ENCODE peak calls at places on chromosomes 2 and 18, in four cellular contexts. S is K562, P is HepG2, O is GM12878. D is an unnamed sample.

GRCh38 chr2:33333433-33333832 is 143.0 kb upstream of the RASGRP3 start:
- DNase-seq in S (no peak), P (no peak), O (no peak), D (no peak)

GRCh38 chr2:16581241-16581640 is 84.4 kb downstream of the CYRIA start:
- DNase-seq in S (no peak), P (no peak), O (no peak), D (no peak)

GRCh38 chr2:30403592-30404353 is 43.3 kb upstream of the LCLAT1 start:
- DNase-seq in S (no peak), P (no peak), O (no peak), D (no peak)

GRCh38 chr18:79756143-79756500 is 41.6 kb upstream of the KCNG2 start:
- DNase-seq in S (no peak), P (no peak), O (no peak), D (no peak)

GRCh38 chr18:80033181-80034067 is 810 bp upstream of the RBFA start:
- DNase-seq in S (peak), P (no peak), O (no peak), D (no peak)

GRCh38 chr2:226247289-226248275 is 552.0 kb downstream of the IRS1 start:
- DNase-seq in S (no peak), P (no peak), O (no peak), D (no peak)

GRCh38 chr2:133271105-133271504 is 297.2 kb downstream of the NCKAP5 start:
- DNase-seq in S (no peak), P (no peak), O (no peak), D (no peak)

GRCh38 chr2:182359027-182360011 is 67.5 kb downstream of the PDE1A start:
- DNase-seq in S (no peak), P (no peak), O (no peak), D (no peak)

GRCh38 chr2:216517447-216517846 is 18.8 kb downstream of the RPL37A start:
- DNase-seq in S (no peak), P (no peak), O (no peak), D (no peak)

GRCh38 chr18:13879492-13879891 is 35.8 kb downstream of the MC2R start:
- DNase-seq in S (no peak), P (no peak), O (no peak), D (no peak)

GRCh38 chr18:80252136-80252535 is 4.8 kb upstream of the PARD6G start:
- DNase-seq in S (no peak), P (no peak), O (no peak), D (no peak)

GRCh38 chr2:10331033-10331701 is 28.5 kb downstream of the HPCAL1 start:
- DNase-seq in S (peak), P (no peak), O (peak), D (no peak)

GRCh38 chr2:230968921-230969672 is 26.8 kb upstream of the SPATA3 start:
- DNase-seq in S (no peak), P (peak), O (no peak), D (no peak)

GRCh38 chr2:181231886-181232644 is 225.1 kb upstream of the ITGA4 start:
- DNase-seq in S (no peak), P (no peak), O (no peak), D (no peak)

GRCh38 chr2:240816584-240817495 is 3.2 kb downstream of the KIF1A start:
- DNase-seq in S (no peak), P (no peak), O (no peak), D (no peak)

GRCh38 chr2:154013514-154013913 is 141.8 kb downstream of the GALNT13 start:
- DNase-seq in S (no peak), P (no peak), O (no peak), D (no peak)

GRCh38 chr2:237315170-237315880 is 98.6 kb downstream of the COL6A3 start:
- DNase-seq in S (no peak), P (peak), O (no peak), D (peak)

GRCh38 chr2:168658706-168659105 is 143.7 kb upstream of the NOSTRIN start:
- DNase-seq in S (no peak), P (no peak), O (no peak), D (no peak)

GRCh38 chr2:30226144-30227032 is 4.9 kb upstream of the LBH start:
- DNase-seq in S (no peak), P (no peak), O (peak), D (no peak)

GRCh38 chr2:65349863-65350262 is 82.5 kb downstream of the SPRED2 start:
- DNase-seq in S (peak), P (peak), O (no peak), D (peak)

GRCh38 chr2:217954971-217955740 is 47.6 kb downstream of the TNS1 start:
- DNase-seq in S (no peak), P (no peak), O (no peak), D (no peak)

GRCh38 chr2:170218931-170219330 is 41.0 kb downstream of the MYO3B start:
- DNase-seq in S (no peak), P (no peak), O (no peak), D (no peak)

GRCh38 chr2:18473241-18473841 is 87.1 kb downstream of the RDH14 start:
- DNase-seq in S (no peak), P (no peak), O (no peak), D (no peak)

GRCh38 chr2:20446917-20447436 is at the start of gene RHOB:
- DNase-seq in S (peak), P (peak), O (peak), D (peak)

GRCh38 chr2:158724803-158725271 is 70.3 kb upstream of the DAPL1 start:
- DNase-seq in S (no peak), P (no peak), O (no peak), D (no peak)

GRCh38 chr2:105118960-105119359 is 81.1 kb downstream of the MRPS9 start:
- DNase-seq in S (no peak), P (no peak), O (no peak), D (no peak)

GRCh38 chr2:17520761-17521160 is 2.5 kb upstream of the RAD51AP2 start:
- DNase-seq in S (no peak), P (no peak), O (no peak), D (no peak)

GRCh38 chr2:164737612-164738081 is 104.0 kb downstream of the COBLL1 start:
- DNase-seq in S (peak), P (peak), O (no peak), D (peak)

GRCh38 chr18:59085797-59086196 is 53.9 kb upstream of the SEC11C start:
- DNase-seq in S (no peak), P (no peak), O (no peak), D (no peak)

GRCh38 chr2:220473611-220474010 is 846.2 kb downstream of the SLC4A3 start:
- DNase-seq in S (no peak), P (no peak), O (no peak), D (no peak)

GRCh38 chr2:15927546-15928218 is 12.7 kb upstream of the MYCN start:
- DNase-seq in S (no peak), P (no peak), O (no peak), D (no peak)

GRCh38 chr2:113711857-113712256 is 44.6 kb downstream of the SLC35F5 start:
- DNase-seq in S (no peak), P (no peak), O (no peak), D (no peak)
- TF ChIP-seq REST in S (no peak), P (no peak), O (no peak), D (no peak)

GRCh38 chr2:12778811-12779574 is 62.3 kb downstream of the TRIB2 start:
- DNase-seq in S (no peak), P (no peak), O (no peak), D (no peak)
- H3K9ac ChIP-seq in S (no peak), P (no peak), O (no peak), D (no peak)

GRCh38 chr2:74414475-74414874 is 6.9 kb downstream of the C2orf81 start:
- DNase-seq in S (no peak), P (no peak), O (no peak), D (no peak)

GRCh38 chr2:74415762-74416395 is 5.5 kb downstream of the C2orf81 start:
- DNase-seq in S (no peak), P (no peak), O (no peak), D (peak)

GRCh38 chr2:74416721-74417120 is 4.7 kb downstream of the C2orf81 start:
- DNase-seq in S (no peak), P (no peak), O (no peak), D (peak)

GRCh38 chr2:74413001-74413698 is 8.3 kb downstream of the C2orf81 start:
- DNase-seq in S (no peak), P (peak), O (no peak), D (no peak)

DNA sequence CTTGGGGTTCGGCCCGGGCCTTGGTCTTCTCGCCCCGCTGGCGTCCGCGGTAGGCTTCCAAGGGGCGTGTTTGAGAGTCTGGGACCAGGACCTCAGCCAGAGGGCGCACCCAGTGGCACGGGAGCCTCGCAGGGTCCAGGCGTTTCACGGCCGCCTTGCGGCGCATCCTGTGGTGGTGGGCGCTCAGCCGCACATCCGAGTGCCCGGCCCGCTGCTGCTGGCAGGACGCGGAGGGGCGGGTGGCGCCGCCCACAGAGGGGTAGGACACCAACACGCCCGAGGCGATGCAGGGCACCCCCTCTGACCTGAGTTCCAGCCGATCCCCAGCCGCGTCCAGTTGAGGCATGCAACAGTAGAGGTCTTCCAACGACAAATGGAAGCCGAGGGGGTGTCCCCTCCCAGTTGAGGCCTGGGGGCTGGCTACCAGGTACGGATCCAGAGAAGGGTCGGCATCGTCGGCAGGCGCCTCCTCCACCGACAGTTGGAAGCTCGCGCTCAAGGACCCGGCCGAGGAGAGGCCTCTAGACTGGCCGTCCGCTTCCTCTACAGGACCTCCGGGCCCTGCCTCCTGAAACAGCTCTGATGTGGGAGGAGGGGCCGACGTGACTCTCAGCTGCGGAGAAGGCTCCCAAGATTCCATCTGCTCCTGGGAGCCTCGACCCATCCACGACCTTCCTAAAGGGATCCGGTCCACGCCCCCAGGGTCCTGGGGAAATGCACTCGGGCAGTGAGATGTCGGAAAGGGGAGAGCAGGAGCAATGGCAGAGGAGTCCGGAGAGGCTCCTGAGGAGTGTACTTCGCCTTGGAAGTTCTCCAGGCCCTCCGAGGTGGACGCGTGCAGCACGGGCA is 6.3 kb downstream of the C2orf81 start:
- DNase-seq in S (no peak), P (no peak), O (no peak), D (peak)
- TF ChIP-seq GABPA in S (no peak), P (no peak), O (no peak), D (no peak)

GRCh38 chr2:36058076-36058475 is 297.5 kb upstream of the CRIM1 start:
- DNase-seq in S (no peak), P (no peak), O (no peak), D (no peak)
- TF ChIP-seq REST in S (no peak), P (no peak), O (no peak), D (no peak)

DNA sequence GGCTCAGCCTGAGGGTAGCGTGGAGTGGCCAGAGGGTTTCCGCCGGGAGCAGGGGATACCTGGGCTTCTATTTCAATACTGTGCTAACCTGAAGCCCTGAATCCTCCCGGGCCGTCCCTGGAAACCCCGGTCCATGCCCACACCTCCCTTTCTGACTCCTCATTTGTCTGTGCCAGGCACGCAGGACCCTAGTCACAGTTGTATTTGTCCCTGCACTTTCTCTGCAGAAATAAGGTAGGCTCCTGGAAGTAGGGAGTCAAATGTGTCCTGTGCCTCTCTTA is 418.8 kb upstream of the HS6ST1 start:
- DNase-seq in S (no peak), P (no peak), O (no peak), D (no peak)
- H3K9ac ChIP-seq in S (no peak), P (no peak), O (no peak), D (no peak)

GRCh38 chr2:109438773-109439191 is 175.0 kb downstream of the SEPTIN10 start:
- DNase-seq in S (no peak), P (no peak), O (no peak), D (peak)
- TF ChIP-seq GABPA in S (no peak), P (no peak), O (no peak), D (no peak)

DNA sequence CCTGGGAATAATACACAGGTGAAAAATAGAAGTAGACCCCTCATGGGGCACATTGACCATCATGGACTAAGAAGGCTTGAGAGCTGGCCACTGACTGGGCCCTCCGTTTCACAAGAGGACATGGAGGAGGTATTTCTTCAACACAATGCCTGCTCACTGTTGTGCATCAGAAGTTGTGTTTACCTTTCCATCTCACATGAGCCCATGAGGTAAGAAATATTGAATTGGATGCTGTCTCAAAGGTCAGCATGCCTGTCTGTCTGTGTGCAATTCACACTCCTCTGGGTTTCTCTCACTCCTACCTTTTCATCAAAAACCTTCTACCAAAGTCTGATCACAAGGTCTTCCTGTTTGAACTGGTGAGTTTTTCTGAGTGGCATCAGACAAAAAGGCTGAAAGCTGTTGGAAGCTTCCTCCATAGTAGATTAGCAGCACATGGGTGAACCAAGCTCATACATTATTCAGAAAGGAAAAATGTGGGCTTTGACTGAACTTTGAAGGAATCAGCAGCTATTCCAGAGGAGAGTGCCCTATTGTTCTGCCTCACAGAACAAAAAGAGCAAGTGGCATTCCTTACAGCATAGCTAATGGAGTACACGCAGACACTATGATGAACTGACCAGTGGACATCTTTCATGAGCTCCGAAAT is 143.2 kb upstream of the RND3 start:
- DNase-seq in S (no peak), P (no peak), O (no peak), D (no peak)
- TF ChIP-seq REST in S (no peak), P (no peak), O (no peak), D (no peak)

DNA sequence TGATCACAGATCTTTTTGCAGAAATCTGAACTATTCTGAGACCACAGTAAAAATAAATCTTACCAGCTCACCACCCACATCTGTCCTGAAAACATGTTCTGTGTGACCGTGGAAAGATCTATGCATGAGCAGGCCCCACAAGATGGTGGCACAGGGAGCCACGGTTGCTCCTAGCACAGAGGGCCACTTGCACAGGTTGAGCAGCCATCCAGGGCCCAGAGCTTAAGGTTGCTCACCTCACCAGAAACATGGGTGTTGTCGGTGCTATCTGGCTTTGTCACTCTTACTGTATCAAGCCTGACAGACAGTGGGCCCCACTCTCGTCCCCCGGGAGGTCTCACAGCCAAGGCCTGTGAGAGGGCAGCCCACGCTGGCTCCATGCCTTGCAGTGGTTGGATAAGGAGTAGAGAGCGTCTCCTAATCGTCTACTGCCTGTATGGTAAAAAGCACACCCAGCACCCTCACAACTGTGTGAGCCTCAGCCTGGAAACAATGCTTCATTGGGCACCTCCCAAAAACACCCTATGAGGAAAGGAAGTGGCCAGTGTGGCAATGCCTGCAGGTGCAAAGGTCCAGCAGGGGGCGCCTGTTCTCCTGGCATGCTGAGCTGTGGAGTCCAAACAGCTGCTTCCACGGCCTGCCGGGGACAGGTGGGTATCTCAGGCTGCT is 19.6 kb downstream of the TUBB6 start:
- DNase-seq in S (peak), P (peak), O (no peak), D (peak)
- H3K9ac ChIP-seq in S (no peak), P (no peak), O (no peak), D (no peak)

D was measured in SK-N-SH.